ENCODE peak calls at places on chromosomes 2 and 18, in seven cellular contexts. A is mammary epithelial cell; I is effector memory CD4-positive, alpha-beta T cell; X is CD4-positive, alpha-beta T cell; M is GM23338; S is K562; V is prostate gland. G is an unnamed sample.

GRCh38 chr2:44951714-44952113 is 10.2 kb downstream of the SIX3 start:
- DNase-seq in A (no peak), I (no peak), X (no peak), M (no peak), S (no peak), V (no peak), G (no peak)

GRCh38 chr2:174004900-174005605 is 39.9 kb upstream of the SP3 start:
- DNase-seq in A (peak), I (no peak), X (no peak), M (no peak), S (no peak), V (no peak), G (no peak)

GRCh38 chr18:22564036-22564435 is 146.3 kb upstream of the CTAGE1 start:
- DNase-seq in A (peak), I (no peak), X (no peak), M (no peak), S (no peak), V (no peak), G (no peak)

GRCh38 chr2:212119591-212119990 is 419.0 kb downstream of the ERBB4 start:
- DNase-seq in A (no peak), I (no peak), X (no peak), M (no peak), S (no peak), V (no peak), G (no peak)

GRCh38 chr18:58493516-58494253 is 135.2 kb downstream of the ALPK2 start:
- DNase-seq in A (peak), I (peak), X (peak), M (peak), S (peak), V (peak), G (peak)

GRCh38 chr2:11676640-11677039 is 6.6 kb upstream of the NTSR2 start:
- DNase-seq in A (no peak), I (no peak), X (no peak), M (peak), S (no peak), V (no peak), G (peak)

GRCh38 chr2:127392133-127392827 is 4.5 kb upstream of the MAP3K2 start:
- DNase-seq in A (peak), I (no peak), X (no peak), M (no peak), S (no peak), V (no peak), G (no peak)

GRCh38 chr2:116891191-116891590 is 923.3 kb upstream of the DDX18 start:
- DNase-seq in A (no peak), I (no peak), X (no peak), M (no peak), S (no peak), V (no peak), G (no peak)

GRCh38 chr2:230896346-230897115 is 28.5 kb downstream of the GPR55 start:
- DNase-seq in A (no peak), I (no peak), X (no peak), M (no peak), S (no peak), V (no peak), G (peak)

GRCh38 chr2:197179744-197180498 is 130.7 kb downstream of the ANKRD44 start:
- DNase-seq in A (no peak), I (no peak), X (no peak), M (no peak), S (no peak), V (no peak), G (no peak)

GRCh38 chr2:112634153-112634873 is 11.4 kb upstream of the SLC20A1 start:
- DNase-seq in A (no peak), I (no peak), X (no peak), M (no peak), S (no peak), V (no peak), G (no peak)

GRCh38 chr2:101696272-101697123 is 1.0 kb upstream of the MAP4K4 start:
- DNase-seq in A (peak), I (no peak), X (no peak), M (peak), S (no peak), V (peak), G (no peak)

GRCh38 chr2:98085649-98086048 is 1.3 kb upstream of the VWA3B start:
- DNase-seq in A (no peak), I (no peak), X (no peak), M (no peak), S (no peak), V (no peak), G (no peak)

GRCh38 chr2:134252092-134252775 is 1.6 kb upstream of the MGAT5 start:
- DNase-seq in A (peak), I (no peak), X (no peak), M (no peak), S (no peak), V (no peak), G (peak)

GRCh38 chr2:130963058-130963848 is 126.5 kb downstream of the ARHGEF4 start:
- DNase-seq in A (no peak), I (no peak), X (no peak), M (peak), S (no peak), V (no peak), G (no peak)

GRCh38 chr2:47554311-47554905 is 151.5 kb downstream of the MSH2 start:
- DNase-seq in A (no peak), I (no peak), X (no peak), M (no peak), S (no peak), V (no peak), G (no peak)

GRCh38 chr2:114489143-114489542 is 46.7 kb downstream of the DPP10 start:
- DNase-seq in A (no peak), I (no peak), X (no peak), M (no peak), S (no peak), V (no peak), G (no peak)

GRCh38 chr2:120177973-120178372 is 45.2 kb downstream of the TMEM185B start:
- DNase-seq in A (no peak), I (no peak), X (no peak), M (no peak), S (no peak), V (no peak), G (peak)

GRCh38 chr2:217669831-217670230 is 333.0 kb downstream of the TNS1 start:
- DNase-seq in A (no peak), I (no peak), X (no peak), M (no peak), S (no peak), V (no peak), G (no peak)

GRCh38 chr2:48016620-48017019 is 110.3 kb upstream of the FBXO11 start:
- DNase-seq in A (no peak), I (no peak), X (no peak), M (peak), S (peak), V (no peak), G (no peak)

GRCh38 chr2:158600155-158600802 is 143.5 kb downstream of the PKP4 start:
- DNase-seq in A (peak), I (no peak), X (no peak), M (no peak), S (no peak), V (peak), G (no peak)

GRCh38 chr2:216057688-216058193 is 23.9 kb downstream of the PECR start:
- DNase-seq in A (peak), I (peak), X (peak), M (peak), S (no peak), V (no peak), G (peak)
- H3K27ac ChIP-seq in A (peak), I (peak), X (peak), M (peak), S (no peak), V (no peak), G (peak)

DNA sequence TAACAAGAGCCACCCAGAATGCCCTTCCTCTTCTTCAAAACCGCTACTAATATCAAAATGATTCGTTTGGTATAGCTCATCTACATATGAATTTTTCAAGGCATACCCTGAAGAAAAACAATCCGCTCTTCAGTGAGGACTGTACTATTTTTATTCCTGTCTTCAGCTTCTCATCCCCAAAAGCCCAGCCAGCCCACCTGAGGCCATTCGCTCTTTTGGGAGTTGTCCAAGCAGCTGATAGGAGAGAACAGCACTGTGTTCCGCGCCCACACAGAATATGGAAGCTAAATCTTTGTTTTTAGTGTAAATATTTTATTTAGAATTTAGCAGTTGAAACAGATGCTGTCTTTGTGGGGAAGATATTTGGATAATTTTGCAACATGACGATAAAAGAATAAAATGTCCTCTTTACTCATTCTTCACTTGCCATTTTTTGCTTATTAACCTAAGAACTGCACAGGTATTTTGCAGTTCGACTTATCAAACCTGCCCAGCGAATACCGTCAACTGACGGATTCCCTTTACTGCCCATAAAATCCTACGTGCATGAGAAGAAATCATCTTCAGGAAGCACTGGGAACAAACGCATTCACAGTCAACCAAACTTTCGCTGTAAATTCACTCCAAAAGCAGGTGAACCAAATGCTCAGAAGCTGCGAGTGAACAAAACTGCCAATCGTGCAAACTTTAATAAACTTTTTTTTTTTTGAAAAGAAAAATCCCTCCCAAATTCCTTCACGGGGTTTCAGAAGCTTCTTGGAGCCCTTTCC is 3.4 kb downstream of the ZNF521 start:
- DNase-seq in A (no peak), I (no peak), X (no peak), M (no peak), S (no peak), V (no peak), G (no peak)
- H3K27ac ChIP-seq in A (no peak), I (no peak), X (no peak), M (no peak), S (no peak), V (no peak), G (peak)

DNA sequence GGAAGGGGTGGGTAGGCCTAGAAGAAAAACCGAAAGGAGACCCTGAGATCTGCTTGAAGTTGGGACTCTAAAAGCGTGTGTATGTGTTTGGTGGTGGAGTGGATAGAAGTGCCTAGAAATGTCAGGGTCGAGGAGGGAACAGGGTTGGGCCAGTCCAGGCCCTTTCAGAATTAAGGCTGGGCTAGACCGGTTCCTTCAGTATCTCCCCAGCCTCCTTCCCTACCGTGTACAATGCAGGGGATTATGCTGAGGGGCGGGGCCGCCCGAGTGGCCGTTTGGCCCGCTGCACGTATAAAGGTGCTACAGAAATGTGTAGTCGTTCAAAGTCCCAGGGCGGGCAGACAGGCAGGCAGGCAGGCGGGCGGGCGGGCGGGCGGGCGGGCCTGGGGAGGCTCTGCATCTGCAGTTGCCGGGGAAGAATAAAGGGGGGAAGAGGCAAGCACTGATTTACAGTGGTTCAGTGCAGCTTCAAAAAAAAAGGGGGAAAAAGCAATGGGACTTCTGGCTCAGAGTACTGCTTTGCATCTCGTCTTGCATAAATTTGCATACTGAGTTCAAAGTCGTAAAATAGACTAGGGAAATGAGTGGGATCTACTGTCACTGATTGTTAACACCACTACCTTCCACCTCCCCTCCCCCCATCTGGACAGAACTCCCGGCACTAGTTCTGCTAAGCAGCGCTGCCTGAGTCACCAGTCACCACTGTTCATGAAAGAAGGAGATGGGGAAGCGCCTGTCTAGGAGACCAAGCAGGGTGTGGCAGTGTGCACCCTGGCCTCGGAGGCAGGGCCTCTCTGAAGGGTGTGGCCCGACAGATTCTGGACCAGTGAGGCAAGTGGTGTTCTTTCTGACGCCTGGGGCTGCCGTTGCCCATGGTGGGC is 3.6 kb downstream of the IGFBP2 start:
- DNase-seq in A (peak), I (no peak), X (no peak), M (peak), S (peak), V (peak), G (no peak)
- H3K27ac ChIP-seq in A (peak), I (no peak), X (no peak), M (peak), S (no peak), V (peak), G (no peak)

DNA sequence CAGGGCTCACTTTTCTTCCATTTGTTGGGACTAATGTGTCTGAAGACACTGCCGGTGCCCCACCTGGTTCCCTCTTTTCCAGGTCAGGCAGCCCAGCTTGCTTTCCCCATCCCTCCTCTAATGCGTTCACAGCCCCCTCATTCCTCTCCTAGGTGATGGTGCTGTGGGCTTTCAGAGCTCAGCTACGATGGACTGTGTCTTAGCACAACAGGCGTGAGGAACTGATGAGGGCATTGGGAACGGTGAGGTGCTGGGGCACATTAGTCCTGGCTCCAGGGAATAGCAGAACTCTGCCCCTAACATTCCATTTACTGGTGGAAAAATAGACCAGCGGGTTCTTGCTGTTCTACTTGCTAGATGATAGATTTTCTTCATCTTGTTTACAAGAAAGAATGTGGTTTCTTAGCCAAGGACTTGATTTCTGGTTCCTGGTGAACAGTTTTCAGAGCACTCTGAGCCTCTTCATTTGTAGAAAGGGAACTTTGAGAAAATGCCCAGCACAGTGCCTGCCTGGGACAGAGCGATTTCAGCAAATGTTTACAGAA is 42.4 kb downstream of the LDLRAD4 start:
- DNase-seq in A (no peak), I (no peak), X (no peak), M (no peak), S (no peak), V (no peak), G (peak)
- H3K27ac ChIP-seq in A (no peak), I (no peak), X (no peak), M (no peak), S (no peak), V (peak), G (peak)

DNA sequence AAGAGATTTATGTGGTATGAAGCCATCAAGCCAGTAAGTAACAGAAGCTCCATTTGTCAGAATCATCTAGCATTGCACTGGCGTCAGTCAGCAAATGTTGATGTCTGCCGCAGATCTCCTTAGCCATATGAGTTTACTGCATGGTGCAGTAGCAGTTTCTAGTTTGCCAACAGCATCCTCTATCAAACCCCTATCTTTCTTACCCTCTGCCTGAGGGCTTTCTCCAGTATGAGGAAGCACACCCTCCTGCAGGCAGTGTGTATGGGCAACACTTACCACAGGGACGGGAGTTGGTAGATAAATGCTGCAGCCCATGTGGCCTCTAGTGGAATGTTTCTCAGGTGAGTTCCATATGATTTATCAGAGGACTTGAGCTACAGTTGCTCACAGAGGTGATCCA is 63.7 kb downstream of the EFEMP1 start:
- DNase-seq in A (no peak), I (no peak), X (no peak), M (no peak), S (no peak), V (no peak), G (no peak)
- H3K27ac ChIP-seq in A (no peak), I (no peak), X (no peak), M (no peak), S (no peak), V (no peak), G (no peak)